ENCODE peak calls at places on chromosome 15, in five cellular contexts. G is dorsolateral prefrontal cortex, O is testis, L is AG04450, A is mucosa of descending colon. F is an unnamed sample.

GRCh38 chr15:70869346-70869745 is 15.4 kb upstream of the LARP6 start:
- DNase-seq in L (no peak), G (no peak), A (no peak), O (no peak), F (no peak)

GRCh38 chr15:26083457-26084350 is 220.6 kb upstream of the ATP10A start:
- DNase-seq in G (no peak), O (no peak), A (no peak), L (no peak), F (no peak)

GRCh38 chr15:89905846-89906378 is 6.8 kb downstream of the ARPIN start:
- DNase-seq in O (no peak), A (no peak), G (no peak), L (no peak), F (no peak)

GRCh38 chr15:95536638-95537037 is 793.9 kb upstream of the NR2F2 start:
- DNase-seq in A (no peak), O (no peak), G (no peak), L (no peak), F (no peak)

GRCh38 chr15:101184830-101185229 is 67.0 kb downstream of the CHSY1 start:
- DNase-seq in L (no peak), O (no peak), A (no peak), G (no peak), F (no peak)

GRCh38 chr15:37221671-37222207 is 121.4 kb upstream of the MEIS2 start:
- DNase-seq in L (no peak), A (no peak), G (no peak), O (no peak), F (no peak)

GRCh38 chr15:46312133-46312740 is 677.4 kb downstream of the SQOR start:
- DNase-seq in L (peak), A (peak), G (peak), O (peak), F (no peak)

GRCh38 chr15:85312486-85312885 is 67.9 kb upstream of the AKAP13 start:
- DNase-seq in A (no peak), O (no peak), G (no peak), L (no peak), F (no peak)

GRCh38 chr15:92832992-92833438 is 67.1 kb upstream of the CHD2 start:
- DNase-seq in O (no peak), L (no peak), A (no peak), G (no peak), F (no peak)

GRCh38 chr15:82805994-82806406 is at the start of gene FSD2:
- DNase-seq in L (no peak), O (no peak), G (no peak), A (no peak), F (no peak)

GRCh38 chr15:98651581-98652220 is 3.4 kb downstream of the IGF1R start:
- DNase-seq in A (no peak), O (peak), L (no peak), G (no peak), F (no peak)

GRCh38 chr15:67678948-67679347 is 136.4 kb downstream of the MAP2K5 start:
- DNase-seq in O (no peak), L (no peak), A (no peak), G (no peak), F (no peak)

GRCh38 chr15:70197945-70198361 is 100.2 kb upstream of the TLE3 start:
- DNase-seq in O (no peak), A (no peak), L (no peak), G (no peak), F (no peak)

GRCh38 chr15:36658905-36659304 is 79.5 kb downstream of the CDIN1 start:
- DNase-seq in O (no peak), G (no peak), L (no peak), A (no peak), F (no peak)

GRCh38 chr15:53520867-53521525 is 238.5 kb downstream of the WDR72 start:
- DNase-seq in O (no peak), A (no peak), L (no peak), G (peak), F (no peak)

DNA sequence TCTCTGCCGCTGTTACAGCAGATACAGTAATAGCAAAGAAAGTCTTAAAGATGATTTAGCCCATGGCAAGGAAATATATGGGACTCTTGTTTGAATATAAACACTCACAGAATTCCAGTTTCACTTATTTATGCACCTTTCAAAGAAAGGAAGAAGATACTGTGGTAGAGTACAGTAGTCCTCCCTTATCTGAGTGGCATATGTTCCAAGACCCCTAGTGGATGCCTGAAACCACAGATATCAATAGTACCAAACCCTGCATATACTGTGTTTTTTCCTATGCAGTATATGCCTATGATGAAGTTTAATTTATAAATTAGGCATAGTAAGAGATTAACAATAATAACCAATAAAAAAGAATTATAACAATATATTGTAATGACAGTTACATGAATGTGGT is 8.2 kb downstream of the MAP2K1 start:
- DNase-seq in O (no peak), G (no peak), A (no peak), L (no peak), F (no peak)
- TF ChIP-seq CTCF in O (no peak), G (no peak), A (no peak), L (no peak), F (no peak)

DNA sequence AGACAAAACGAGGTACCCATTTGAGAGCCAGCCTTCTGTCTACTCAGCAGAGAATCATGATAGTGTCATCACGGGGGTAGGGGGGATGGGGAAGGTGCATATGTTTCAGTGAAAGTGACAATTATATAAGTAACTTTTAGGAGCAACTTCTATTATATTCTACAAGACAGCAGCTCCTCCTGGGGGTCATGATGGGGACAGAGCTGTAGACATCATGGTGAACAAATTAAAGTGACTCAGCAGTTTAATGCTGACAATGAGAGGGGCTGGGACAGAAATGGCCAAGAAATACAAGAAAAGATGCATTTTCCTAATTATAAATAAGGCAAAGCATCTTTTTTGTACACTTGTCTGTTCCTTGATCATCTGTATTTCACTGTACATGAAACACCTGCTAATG is 11.8 kb downstream of the CAPN3 start:
- DNase-seq in O (no peak), G (no peak), L (no peak), A (no peak), F (no peak)
- TF ChIP-seq CTCF in O (no peak), G (no peak), L (peak), A (no peak), F (no peak)

DNA sequence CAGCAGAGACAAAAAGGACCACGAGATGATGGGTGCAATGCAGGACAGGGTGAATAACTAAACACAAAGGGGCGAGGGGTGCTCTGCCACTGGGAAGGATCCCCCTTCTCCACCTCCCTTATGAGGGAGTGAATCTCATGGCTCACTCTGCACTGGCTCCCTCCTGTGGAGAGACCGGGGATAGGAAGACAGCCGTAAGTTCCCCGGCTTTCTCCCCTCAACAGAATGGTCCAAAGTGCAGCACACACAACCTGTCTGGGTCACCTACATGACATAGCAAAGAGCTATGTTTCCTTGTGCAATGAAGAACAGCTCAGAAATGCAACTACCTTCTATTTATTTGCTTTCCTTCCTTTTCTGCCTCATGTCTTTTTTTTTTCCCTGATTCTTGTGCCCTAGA is 7.8 kb upstream of the ACSBG1 start:
- DNase-seq in G (peak), O (peak), A (peak), L (no peak), F (no peak)
- TF ChIP-seq CTCF in G (peak), O (peak), A (peak), L (peak), F (no peak)

GRCh38 chr15:65638681-65639089 is 16.9 kb downstream of the SLC24A1 start:
- DNase-seq in G (no peak), A (no peak), L (peak), O (peak), F (no peak)

GRCh38 chr15:65642588-65642987 is 20.9 kb downstream of the SLC24A1 start:
- DNase-seq in A (peak), L (no peak), G (no peak), O (no peak), F (no peak)

GRCh38 chr15:65644282-65644681 is 22.5 kb downstream of the SLC24A1 start:
- DNase-seq in A (no peak), L (no peak), G (no peak), O (no peak), F (no peak)

GRCh38 chr15:65639509-65639908 is 17.8 kb downstream of the SLC24A1 start:
- DNase-seq in O (no peak), A (no peak), G (no peak), L (no peak), F (no peak)

GRCh38 chr15:65641723-65642475 is 20.2 kb downstream of the SLC24A1 start:
- DNase-seq in G (no peak), L (no peak), O (no peak), A (no peak), F (no peak)
- TF ChIP-seq CTCF in G (no peak), L (no peak), O (no peak), A (no peak), F (no peak)

GRCh38 chr15:50065264-50065663 is 53.8 kb downstream of the ATP8B4 start:
- DNase-seq in A (no peak), O (no peak), L (no peak), G (no peak), F (no peak)
- TF ChIP-seq CTCF in A (no peak), O (no peak), L (no peak), G (no peak), F (no peak)